ENCODE peak calls at places on chromosomes 5 and 9, in four cellular contexts. N is AG09309, O is GM04503, S is hippocampal formation. W is an unnamed sample.

GRCh38 chr5:127028822-127029457 is 1.4 kb downstream of the MARCHF3 start:
- DNase-seq in O (no peak), S (no peak), N (no peak), W (peak; percentile 29)

GRCh38 chr9:89038354-89039091 is 47.3 kb downstream of the S1PR3 start:
- DNase-seq in N (peak; percentile 87), O (peak; percentile 95), S (peak; percentile 89), W (peak; percentile 9)

GRCh38 chr5:132979367-132979935 is 16.0 kb upstream of the AFF4 start:
- DNase-seq in S (no peak), N (no peak), O (no peak), W (no peak)

GRCh38 chr5:53091304-53091703 is 18.3 kb downstream of the MOCS2 start:
- DNase-seq in S (no peak), O (no peak), N (no peak), W (no peak)

GRCh38 chr9:135959814-135960213 is 1.4 kb downstream of the UBAC1 start:
- DNase-seq in S (no peak), O (no peak), N (no peak), W (no peak)

GRCh38 chr9:97041898-97042297 is 3.0 kb upstream of the CTSV start:
- DNase-seq in N (no peak), S (no peak), O (no peak), W (no peak)

GRCh38 chr5:137604348-137605095 is 105.4 kb upstream of the SPOCK1 start:
- DNase-seq in O (no peak), N (no peak), S (no peak), W (no peak)

GRCh38 chr9:20570086-20570485 is 52.2 kb downstream of the MLLT3 start:
- DNase-seq in S (no peak), N (no peak), O (no peak), W (no peak)

GRCh38 chr5:143759368-143760136 is 52.4 kb upstream of the HMHB1 start:
- DNase-seq in S (no peak), N (no peak), O (no peak), W (no peak)

W was measured in substantia nigra.